ENCODE peak calls at places on chromosome 1, in four cellular contexts. U is GM04504, S is upper lobe of right lung, L is endothelial cell. P is an unnamed sample.

GRCh38 chr1:114295321-114295720 is 141.7 kb upstream of the SYT6 start:
- DNase-seq in U (no peak), S (no peak), L (no peak), P (no peak)

GRCh38 chr1:1324524-1325287 is at the start of the genes CPTP and INTS11:
- DNase-seq in U (peak), S (peak), L (peak), P (peak)

GRCh38 chr1:44810101-44810761 is 1.9 kb downstream of the BTBD19 start:
- DNase-seq in L (no peak), U (no peak), S (peak), P (no peak)

GRCh38 chr1:205484985-205485967 is 19.2 kb upstream of the CDK18 start:
- DNase-seq in L (peak), S (peak), U (peak), P (peak)

GRCh38 chr1:216330262-216330661 is 93.0 kb downstream of the USH2A start:
- DNase-seq in U (no peak), S (no peak), L (no peak), P (no peak)

GRCh38 chr1:27668808-27669723 is 2.9 kb downstream of the IFI6 start:
- DNase-seq in L (peak), U (no peak), S (peak), P (no peak)

GRCh38 chr1:20112279-20113000 is 6.9 kb downstream of the PLA2G2D start:
- DNase-seq in U (no peak), S (no peak), L (no peak), P (no peak)

GRCh38 chr1:55179177-55179835 is 35.9 kb downstream of the USP24 start:
- DNase-seq in L (no peak), S (no peak), U (no peak), P (no peak)

GRCh38 chr1:203593723-203594122 is 32.9 kb upstream of the ATP2B4 start:
- DNase-seq in L (no peak), S (no peak), U (no peak), P (no peak)

GRCh38 chr1:201748331-201748730 is 80.6 kb upstream of the IPO9 start:
- DNase-seq in L (no peak), U (peak), S (no peak), P (no peak)

GRCh38 chr1:116219651-116220434 is 108.6 kb downstream of the MAB21L3 start:
- DNase-seq in L (no peak), U (no peak), S (no peak), P (no peak)

P was measured in GM12864.